ENCODE peak calls at places on chromosomes 12 and 14, in nine cellular contexts. N, K, A, I, O, E, Y, T and S are unnamed samples. For H3K4me1, the result is how much of the 10 kb centered on the place peaks cover.

GRCh38 chr12:4037747-4038312 is 164.6 kb upstream of the PARP11 start:
- DNase-seq in N (peak), K (peak), A (no peak), I (no peak), O (peak), E (no peak), Y (no peak), T (no peak), S (no peak)

GRCh38 chr14:49679271-49679670 is 8.7 kb downstream of the POLE2 start:
- DNase-seq in N (peak), K (no peak), A (no peak), I (no peak), O (no peak), E (no peak), Y (no peak), T (no peak), S (no peak)

GRCh38 chr14:99395904-99396530 is 84.6 kb downstream of the SETD3 start:
- DNase-seq in N (peak), K (no peak), A (no peak), I (no peak), O (peak), E (no peak), Y (no peak), T (peak), S (peak)

GRCh38 chr14:61388976-61389576 is 67.7 kb downstream of the PRKCH start:
- DNase-seq in N (peak), K (no peak), A (no peak), I (no peak), O (no peak), E (no peak), Y (no peak), T (no peak), S (no peak)

GRCh38 chr14:96754162-96754844 is 42.9 kb upstream of the VRK1 start:
- DNase-seq in N (peak), K (no peak), A (no peak), I (no peak), O (no peak), E (no peak), Y (no peak), T (no peak), S (no peak)

GRCh38 chr12:132284071-132284492 is 45.3 kb downstream of the GALNT9 start:
- DNase-seq in N (peak), K (no peak), A (no peak), I (no peak), O (no peak), E (no peak), Y (no peak), T (no peak), S (no peak)

GRCh38 chr14:60199321-60199720 is 34.1 kb upstream of the DHRS7 start:
- DNase-seq in N (no peak), K (no peak), A (no peak), I (no peak), O (no peak), E (no peak), Y (no peak), T (no peak), S (no peak)

GRCh38 chr14:104752338-104752734 is 611 bp upstream of the SIVA1 start:
- DNase-seq in N (no peak), K (no peak), A (no peak), I (no peak), O (no peak), E (no peak), Y (no peak), T (no peak), S (no peak)

GRCh38 chr14:52313903-52314481 is at the start of gene PTGER2:
- DNase-seq in N (peak), K (no peak), A (peak), I (peak), O (peak), E (peak), Y (peak), T (peak), S (peak)

GRCh38 chr12:47244730-47245285 is 165.0 kb upstream of the AMIGO2 start:
- DNase-seq in N (no peak), K (no peak), A (no peak), I (no peak), O (no peak), E (no peak), Y (no peak), T (no peak), S (no peak)

GRCh38 chr12:31726575-31726974 is 2.2 kb downstream of the AMN1 start:
- DNase-seq in N (no peak), K (no peak), A (no peak), I (no peak), O (no peak), E (no peak), Y (no peak), T (no peak), S (no peak)

GRCh38 chr14:101788016-101788695 is 26.6 kb downstream of the PPP2R5C start:
- DNase-seq in N (no peak), K (no peak), A (no peak), I (no peak), O (no peak), E (no peak), Y (no peak), T (no peak), S (no peak)

GRCh38 chr12:98593351-98594049 is at the start of gene SLC25A3:
- DNase-seq in N (peak), K (peak), A (peak), I (peak), O (peak), E (peak), Y (peak), T (peak), S (peak)

GRCh38 chr12:120060196-120060595 is 56.4 kb downstream of the RAB35 start:
- DNase-seq in N (no peak), K (no peak), A (no peak), I (no peak), O (no peak), E (no peak), Y (no peak), T (no peak), S (no peak)

GRCh38 chr12:105077435-105077834 is 6.8 kb downstream of the ALDH1L2 start:
- DNase-seq in N (peak), K (no peak), A (no peak), I (no peak), O (no peak), E (no peak), Y (no peak), T (no peak), S (no peak)

GRCh38 chr12:98955284-98955683 is 310.2 kb downstream of the APAF1 start:
- DNase-seq in N (no peak), K (peak), A (no peak), I (no peak), O (no peak), E (no peak), Y (no peak), T (no peak), S (no peak)

GRCh38 chr12:31590730-31591307 is at the start of gene DENND5B:
- DNase-seq in N (peak), K (peak), A (peak), I (peak), O (peak), E (peak), Y (peak), T (no peak), S (peak)

GRCh38 chr14:62528296-62528695 is 517.0 kb downstream of the KCNH5 start:
- DNase-seq in N (peak), K (no peak), A (no peak), I (no peak), O (no peak), E (no peak), Y (no peak), T (no peak), S (no peak)

GRCh38 chr12:92619730-92620684 is 82.8 kb upstream of the PLEKHG7 start:
- DNase-seq in N (peak), K (no peak), A (no peak), I (no peak), O (peak), E (no peak), Y (no peak), T (no peak), S (no peak)

GRCh38 chr14:59394268-59394667 is 70.9 kb downstream of the GPR135 start:
- DNase-seq in N (peak), K (no peak), A (no peak), I (no peak), O (no peak), E (no peak), Y (no peak), T (no peak), S (no peak)

GRCh38 chr12:109387425-109388166 is 39.9 kb downstream of the MYO1H start:
- DNase-seq in N (peak), K (peak), A (no peak), I (no peak), O (no peak), E (peak), Y (no peak), T (no peak), S (no peak)

GRCh38 chr14:32939254-32940065 is 781 bp downstream of the NPAS3 start:
- DNase-seq in N (peak), K (no peak), A (peak), I (peak), O (peak), E (peak), Y (peak), T (no peak), S (peak)

GRCh38 chr12:54046809-54047159 is 6.9 kb upstream of the HOXC4 start:
- DNase-seq in N (no peak), K (no peak), A (no peak), I (no peak), O (no peak), E (no peak), Y (no peak), T (no peak), S (peak)

GRCh38 chr14:35556548-35556947 is 22.6 kb downstream of the INSM2 start:
- DNase-seq in N (no peak), K (no peak), A (no peak), I (no peak), O (no peak), E (no peak), Y (no peak), T (no peak), S (no peak)

GRCh38 chr14:80535171-80535570 is 323.9 kb upstream of the DIO2 start:
- DNase-seq in N (no peak), K (no peak), A (no peak), I (no peak), O (no peak), E (no peak), Y (no peak), T (no peak), S (no peak)

GRCh38 chr12:51269174-51270066 is 795 bp downstream of the SMAGP start:
- DNase-seq in N (peak), K (peak), A (peak), I (peak), O (peak), E (peak), Y (peak), T (peak), S (peak)

GRCh38 chr12:116528067-116528466 is 31.1 kb upstream of the MAP1LC3B2 start:
- DNase-seq in N (peak), K (no peak), A (no peak), I (no peak), O (no peak), E (no peak), Y (no peak), T (no peak), S (no peak)

GRCh38 chr12:116524311-116524710 is 34.9 kb upstream of the MAP1LC3B2 start:
- DNase-seq in N (no peak), K (no peak), A (no peak), I (no peak), O (no peak), E (no peak), Y (no peak), T (no peak), S (peak)

GRCh38 chr12:116524964-116525379 is 34.2 kb upstream of the MAP1LC3B2 start:
- DNase-seq in N (peak), K (no peak), A (no peak), I (no peak), O (no peak), E (no peak), Y (no peak), T (no peak), S (no peak)

GRCh38 chr12:116528498-116528897 is 30.7 kb upstream of the MAP1LC3B2 start:
- DNase-seq in N (peak), K (no peak), A (no peak), I (no peak), O (no peak), E (no peak), Y (no peak), T (no peak), S (no peak)

GRCh38 chr12:116525418-116526001 is 33.7 kb upstream of the MAP1LC3B2 start:
- DNase-seq in N (peak), K (no peak), A (peak), I (peak), O (peak), E (peak), Y (peak), T (no peak), S (no peak)
- H3K4me3 ChIP-seq in N (peak), K (no peak), A (no peak), I (no peak), O (no peak), E (no peak), Y (no peak), T (no peak), S (no peak)

GRCh38 chr14:91258021-91258618 is 13.6 kb upstream of the GPR68 start:
- DNase-seq in N (peak), K (no peak), A (no peak), I (peak), O (peak), E (no peak), Y (no peak), T (no peak), S (no peak)

GRCh38 chr14:91255820-91256219 is 11.3 kb upstream of the GPR68 start:
- DNase-seq in N (no peak), K (no peak), A (no peak), I (no peak), O (no peak), E (no peak), Y (no peak), T (no peak), S (no peak)

GRCh38 chr14:91256661-91257060 is 12.2 kb upstream of the GPR68 start:
- DNase-seq in N (no peak), K (no peak), A (no peak), I (no peak), O (no peak), E (no peak), Y (no peak), T (no peak), S (no peak)

GRCh38 chr14:91258876-91259275 is 14.4 kb upstream of the GPR68 start:
- DNase-seq in N (no peak), K (no peak), A (no peak), I (no peak), O (no peak), E (no peak), Y (no peak), T (no peak), S (no peak)

GRCh38 chr14:91257328-91258020 is 13.0 kb upstream of the GPR68 start:
- DNase-seq in N (no peak), K (no peak), A (no peak), I (no peak), O (no peak), E (no peak), Y (no peak), T (no peak), S (no peak)
- H3K4me1 ChIP-seq in N (under half), K (under half), A (under half), I (under half), O (under half), E (under half), Y (under half), T (under half), S (under half)

DNA sequence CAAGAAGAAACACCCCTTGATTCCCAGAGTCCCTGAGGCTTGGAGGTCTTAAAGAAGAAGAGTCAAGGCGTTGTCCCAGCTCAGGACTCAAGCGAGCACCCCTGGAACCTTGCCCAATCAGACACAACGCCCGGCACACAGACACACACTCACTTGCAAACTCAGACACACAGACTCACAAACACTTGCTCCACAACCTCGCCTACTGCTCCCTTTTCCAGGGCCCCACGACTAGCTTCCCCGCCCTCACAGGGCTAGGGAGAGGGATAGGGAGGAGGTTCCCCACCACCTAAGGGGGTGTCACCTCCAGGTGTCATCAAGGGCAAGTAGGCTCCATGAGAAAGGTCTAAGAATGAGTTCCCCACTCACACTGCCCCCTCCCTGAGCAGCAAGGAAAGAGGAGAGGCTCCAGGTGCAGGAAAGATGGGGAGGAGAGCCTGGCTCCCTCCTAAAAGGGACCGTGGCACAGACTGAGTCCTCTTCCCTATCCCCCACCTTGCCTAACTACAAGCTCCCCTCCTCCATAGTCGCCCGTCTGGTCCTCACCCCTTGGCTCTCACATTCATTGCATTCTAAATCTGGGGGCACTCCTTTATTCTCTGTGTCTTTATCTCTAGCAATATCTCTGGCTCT is 717 bp downstream of the WNT10B start:
- DNase-seq in N (no peak), K (no peak), A (no peak), I (no peak), O (no peak), E (no peak), Y (no peak), T (no peak), S (no peak)
- H3K4me3 ChIP-seq in N (no peak), K (no peak), A (no peak), I (peak), O (peak), E (no peak), Y (peak), T (no peak), S (no peak)

GRCh38 chr12:111447571-111448265 is 42.0 kb downstream of the SH2B3 start:
- DNase-seq in N (no peak), K (no peak), A (no peak), I (no peak), O (no peak), E (no peak), Y (no peak), T (no peak), S (no peak)
- H3K4me1 ChIP-seq in N (under half), K (under half), A (under half), I (half or more), O (under half), E (under half), Y (half or more), T (under half), S (half or more)

GRCh38 chr14:43147480-43147879 is 1359.6 kb downstream of the FSCB start:
- DNase-seq in N (no peak), K (no peak), A (no peak), I (no peak), O (no peak), E (no peak), Y (no peak), T (no peak), S (no peak)
- H3K4me3 ChIP-seq in N (no peak), K (peak), A (no peak), I (no peak), O (no peak), E (no peak), Y (no peak), T (no peak), S (no peak)